ENCODE peak calls at places on chromosomes 11 and 22, in four cellular contexts. One of them, this sample, is unnamed.
A peak's percentile ranks its signal among the peaks of the same experiment; 100 is the strongest.

GRCh38 chr11:925496-926301 is at the start of gene AP2A2:
- DNase-seq in RPMI7951: peak; percentile 83
- DNase-seq in CD4-positive, CD25-positive, alpha-beta regulatory T cell: peak; percentile 93
- DNase-seq in EH: peak; percentile 87
- DNase-seq in this sample: peak; percentile 90

GRCh38 chr11:12280199-12280837 is 97.1 kb upstream of the PARVA start:
- DNase-seq in CD4-positive, CD25-positive, alpha-beta regulatory T cell: no peak
- DNase-seq in RPMI7951: no peak
- DNase-seq in EH: no peak
- DNase-seq in this sample: no peak

GRCh38 chr11:78140392-78141077 is 1.1 kb upstream of the ALG8 start:
- DNase-seq in EH: no peak
- DNase-seq in RPMI7951: peak; percentile 24
- DNase-seq in CD4-positive, CD25-positive, alpha-beta regulatory T cell: peak; percentile 9
- DNase-seq in this sample: no peak

GRCh38 chr11:111691176-111691575 is 75.0 kb downstream of the PPP2R1B start:
- DNase-seq in RPMI7951: no peak
- DNase-seq in CD4-positive, CD25-positive, alpha-beta regulatory T cell: no peak
- DNase-seq in EH: no peak
- DNase-seq in this sample: no peak

GRCh38 chr22:17484608-17485007 is 78.7 kb upstream of the SLC25A18 start:
- DNase-seq in CD4-positive, CD25-positive, alpha-beta regulatory T cell: no peak
- DNase-seq in RPMI7951: no peak
- DNase-seq in EH: no peak
- DNase-seq in this sample: no peak

GRCh38 chr22:20786048-20786447 is 12.1 kb downstream of the SERPIND1 start:
- DNase-seq in EH: no peak
- DNase-seq in RPMI7951: no peak
- DNase-seq in CD4-positive, CD25-positive, alpha-beta regulatory T cell: no peak
- DNase-seq in this sample: no peak

GRCh38 chr11:113874920-113875413 is 405 bp downstream of the USP28 start:
- DNase-seq in EH: no peak
- DNase-seq in RPMI7951: no peak
- DNase-seq in CD4-positive, CD25-positive, alpha-beta regulatory T cell: peak; percentile 75
- DNase-seq in this sample: no peak

GRCh38 chr11:8229299-8230177 is 34.1 kb downstream of the LMO1 start:
- DNase-seq in CD4-positive, CD25-positive, alpha-beta regulatory T cell: no peak
- DNase-seq in RPMI7951: no peak
- DNase-seq in EH: peak; percentile 43
- DNase-seq in this sample: no peak

GRCh38 chr11:35185696-35186095 is 46.7 kb downstream of the CD44 start:
- DNase-seq in RPMI7951: no peak
- DNase-seq in EH: peak; percentile 59
- DNase-seq in CD4-positive, CD25-positive, alpha-beta regulatory T cell: no peak
- DNase-seq in this sample: peak; percentile 79

GRCh38 chr11:126816655-126817054 is 183.9 kb downstream of the KIRREL3 start:
- DNase-seq in CD4-positive, CD25-positive, alpha-beta regulatory T cell: no peak
- DNase-seq in EH: peak; percentile 50
- DNase-seq in RPMI7951: peak; percentile 42
- DNase-seq in this sample: peak; percentile 46

GRCh38 chr11:19982761-19983495 is 177.3 kb downstream of the DBX1 start:
- DNase-seq in EH: no peak
- DNase-seq in CD4-positive, CD25-positive, alpha-beta regulatory T cell: no peak
- DNase-seq in RPMI7951: no peak
- DNase-seq in this sample: no peak

GRCh38 chr22:41022470-41023298 is 69.7 kb upstream of the EP300 start:
- DNase-seq in RPMI7951: peak; percentile 86
- DNase-seq in CD4-positive, CD25-positive, alpha-beta regulatory T cell: peak; percentile 89
- DNase-seq in EH: peak; percentile 89
- DNase-seq in this sample: peak; percentile 85

GRCh38 chr22:25942989-25943411 is 201.0 kb downstream of the MYO18B start:
- DNase-seq in RPMI7951: peak; percentile 44
- DNase-seq in CD4-positive, CD25-positive, alpha-beta regulatory T cell: no peak
- DNase-seq in EH: no peak
- DNase-seq in this sample: no peak

GRCh38 chr11:15177491-15177890 is 62.8 kb downstream of the INSC start:
- DNase-seq in CD4-positive, CD25-positive, alpha-beta regulatory T cell: no peak
- DNase-seq in EH: no peak
- DNase-seq in RPMI7951: no peak
- DNase-seq in this sample: no peak

GRCh38 chr22:44089717-44090570 is 65.8 kb downstream of the PARVB start:
- DNase-seq in EH: no peak
- DNase-seq in RPMI7951: no peak
- DNase-seq in CD4-positive, CD25-positive, alpha-beta regulatory T cell: no peak
- DNase-seq in this sample: no peak

GRCh38 chr22:35971418-35972119 is 57.1 kb downstream of the RBFOX2 start:
- DNase-seq in CD4-positive, CD25-positive, alpha-beta regulatory T cell: no peak
- DNase-seq in EH: peak; percentile 96
- DNase-seq in RPMI7951: peak; percentile 97
- DNase-seq in this sample: peak; percentile 98

GRCh38 chr11:117256573-117256972 is 24.1 kb downstream of the RNF214 start:
- DNase-seq in CD4-positive, CD25-positive, alpha-beta regulatory T cell: no peak
- DNase-seq in EH: peak; percentile 68
- DNase-seq in RPMI7951: peak; percentile 27
- DNase-seq in this sample: peak; percentile 35

GRCh38 chr11:58615556-58615955 is 6.9 kb upstream of the CNTF start:
- DNase-seq in CD4-positive, CD25-positive, alpha-beta regulatory T cell: no peak
- DNase-seq in EH: no peak
- DNase-seq in RPMI7951: no peak
- DNase-seq in this sample: no peak

GRCh38 chr11:9765320-9766101 is 101.6 kb downstream of the SWAP70 start:
- DNase-seq in RPMI7951: peak; percentile 95
- DNase-seq in EH: peak; percentile 93
- DNase-seq in CD4-positive, CD25-positive, alpha-beta regulatory T cell: no peak
- DNase-seq in this sample: peak; percentile 98

GRCh38 chr11:71181566-71181965 is 70.8 kb downstream of the SHANK2 start:
- DNase-seq in CD4-positive, CD25-positive, alpha-beta regulatory T cell: no peak
- DNase-seq in EH: no peak
- DNase-seq in RPMI7951: no peak
- DNase-seq in this sample: no peak

GRCh38 chr11:75240381-75241035 is at the start of gene TPBGL:
- DNase-seq in CD4-positive, CD25-positive, alpha-beta regulatory T cell: no peak
- DNase-seq in EH: peak; percentile 16
- DNase-seq in RPMI7951: no peak
- DNase-seq in this sample: no peak

GRCh38 chr11:81574301-81574700 is 1159.4 kb downstream of the FAM181B start:
- DNase-seq in CD4-positive, CD25-positive, alpha-beta regulatory T cell: no peak
- DNase-seq in EH: no peak
- DNase-seq in RPMI7951: no peak
- DNase-seq in this sample: no peak

GRCh38 chr11:46381046-46381835 is at the start of gene MDK:
- DNase-seq in RPMI7951: no peak
- DNase-seq in EH: peak; percentile 30
- DNase-seq in CD4-positive, CD25-positive, alpha-beta regulatory T cell: no peak
- DNase-seq in this sample: no peak

GRCh38 chr22:37218771-37219411 is 6.6 kb upstream of the SSTR3 start:
- DNase-seq in EH: no peak
- DNase-seq in RPMI7951: no peak
- DNase-seq in CD4-positive, CD25-positive, alpha-beta regulatory T cell: peak; percentile 93
- DNase-seq in this sample: no peak

GRCh38 chr22:41531736-41532477 is 12.4 kb downstream of the POLR3H start:
- DNase-seq in RPMI7951: no peak
- DNase-seq in EH: no peak
- DNase-seq in CD4-positive, CD25-positive, alpha-beta regulatory T cell: no peak
- DNase-seq in this sample: no peak

GRCh38 chr11:132734217-132734616 is 798.1 kb downstream of the OPCML start:
- DNase-seq in RPMI7951: peak; percentile 82
- DNase-seq in EH: peak; percentile 96
- DNase-seq in CD4-positive, CD25-positive, alpha-beta regulatory T cell: no peak
- DNase-seq in this sample: peak; percentile 99

GRCh38 chr11:125552927-125553326 is 16.4 kb upstream of the EI24 start:
- DNase-seq in CD4-positive, CD25-positive, alpha-beta regulatory T cell: no peak
- DNase-seq in EH: no peak
- DNase-seq in RPMI7951: no peak
- DNase-seq in this sample: no peak

GRCh38 chr22:49585695-49586243 is 241.9 kb downstream of the BRD1 start:
- DNase-seq in RPMI7951: no peak
- DNase-seq in EH: no peak
- DNase-seq in CD4-positive, CD25-positive, alpha-beta regulatory T cell: no peak
- DNase-seq in this sample: no peak

GRCh38 chr11:128550967-128551522 is 36.3 kb downstream of the ETS1 start:
- DNase-seq in RPMI7951: no peak
- DNase-seq in CD4-positive, CD25-positive, alpha-beta regulatory T cell: peak; percentile 70
- DNase-seq in EH: no peak
- DNase-seq in this sample: no peak

This sample was measured in AG10803.